ENCODE peak calls at places on chromosomes 4 and X, in five cellular contexts. P, B, W, M and S are unnamed samples.

GRCh38 chr4:110287130-110287529 is 88.7 kb upstream of the ELOVL6 start:
- DNase-seq in P (peak), B (no peak), W (peak), M (no peak), S (peak)

GRCh38 chrX:20461576-20461975 is 194.9 kb upstream of the RPS6KA3 start:
- DNase-seq in P (peak), B (no peak), W (peak), M (no peak), S (no peak)

GRCh38 chrX:47321386-47321785 is 49.0 kb upstream of the ZNF157 start:
- DNase-seq in P (peak), B (peak), W (peak), M (peak), S (no peak)

GRCh38 chrX:77691916-77692315 is 94.1 kb downstream of the ATRX start:
- DNase-seq in P (no peak), B (no peak), W (no peak), M (no peak), S (no peak)

GRCh38 chr4:128169245-128169644 is 108.1 kb downstream of the LARP1B start:
- DNase-seq in P (no peak), B (no peak), W (no peak), M (no peak), S (no peak)

GRCh38 chr4:146972036-146972435 is 26.4 kb upstream of the TTC29 start:
- DNase-seq in P (no peak), B (no peak), W (no peak), M (no peak), S (no peak)

GRCh38 chr4:185465707-185466106 is 5.8 kb downstream of the CCDC110 start:
- DNase-seq in P (no peak), B (no peak), W (no peak), M (no peak), S (no peak)

GRCh38 chr4:10063544-10064300 is 42.4 kb upstream of the SLC2A9 start:
- DNase-seq in P (peak), B (peak), W (peak), M (peak), S (peak)

GRCh38 chr4:8303081-8303480 is 33.5 kb downstream of the HTRA3 start:
- DNase-seq in P (no peak), B (peak), W (no peak), M (peak), S (no peak)

GRCh38 chr4:59644765-59645164 is 1555.4 kb upstream of the ADGRL3 start:
- DNase-seq in P (no peak), B (no peak), W (no peak), M (no peak), S (no peak)
- TF ChIP-seq CTCF in P (no peak), B (no peak), W (no peak), M (no peak), S (no peak)

DNA sequence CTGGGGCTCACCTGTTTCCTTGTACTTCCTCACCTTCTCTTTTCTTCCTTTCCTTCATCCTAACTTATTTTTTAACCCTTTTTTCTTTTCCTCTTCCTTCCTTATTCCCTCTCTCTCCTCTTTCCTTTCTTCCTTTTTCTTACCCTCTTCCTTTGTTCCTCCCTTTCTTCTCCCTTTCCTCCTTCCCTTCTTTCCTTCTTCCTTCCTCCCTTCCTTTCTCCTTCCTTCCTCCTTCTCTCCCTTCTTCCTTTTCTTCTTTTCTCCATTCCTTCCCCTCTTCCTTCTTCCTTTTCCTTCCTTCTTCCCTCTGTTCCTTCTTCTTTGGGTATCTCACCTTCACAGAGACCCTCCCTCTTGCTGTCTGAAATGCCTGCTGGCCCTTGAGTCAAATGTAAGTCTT is 22.1 kb upstream of the CBR4 start:
- DNase-seq in P (no peak), B (no peak), W (no peak), M (no peak), S (no peak)
- H3K27ac ChIP-seq in P (no peak), B (no peak), W (no peak), M (no peak), S (no peak)

DNA sequence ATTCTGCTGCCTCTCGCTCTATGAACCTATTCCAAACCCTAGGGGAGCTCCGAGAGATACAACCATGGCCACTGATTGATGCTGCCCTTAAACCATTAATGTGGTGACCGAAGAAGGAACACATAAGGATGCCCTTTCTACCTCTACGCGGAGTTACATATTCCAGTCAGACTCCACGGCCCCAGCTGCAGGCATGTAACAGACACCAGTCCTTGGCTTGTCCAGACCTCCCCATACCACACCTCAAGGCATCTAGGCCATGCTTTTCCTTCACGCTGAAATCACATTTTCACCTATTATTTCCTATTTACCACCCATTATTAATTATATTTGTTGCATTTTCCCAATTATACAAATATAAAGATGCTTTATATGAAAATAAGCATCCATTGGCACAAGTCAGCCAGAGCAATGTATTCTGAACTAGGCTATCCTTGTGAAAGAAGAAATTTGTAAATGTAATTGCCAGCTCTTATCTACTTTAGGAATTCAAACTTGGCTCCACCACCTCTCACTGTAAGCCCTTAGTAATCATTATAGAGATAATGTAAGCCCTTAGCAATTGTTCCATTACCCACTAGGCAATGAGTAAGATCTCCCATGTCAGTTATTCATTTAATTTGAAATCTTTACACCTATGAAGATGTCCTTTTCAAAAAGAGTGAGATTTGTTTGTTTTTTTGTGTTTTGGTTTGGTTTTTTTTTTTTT is 338.4 kb downstream of the NR3C2 start:
- DNase-seq in P (peak), B (no peak), W (peak), M (no peak), S (no peak)
- TF ChIP-seq CTCF in P (no peak), B (no peak), W (no peak), M (no peak), S (no peak)

GRCh38 chrX:154478728-154479622 is at the start of gene LAGE3:
- DNase-seq in P (peak), B (peak), W (peak), M (peak), S (peak)
- H3K27ac ChIP-seq in P (peak), B (peak), W (peak), M (peak), S (peak)

GRCh38 chrX:82945332-82945731 is 562.8 kb upstream of the POU3F4 start:
- DNase-seq in P (no peak), B (no peak), W (no peak), M (no peak), S (no peak)
- TF ChIP-seq CTCF in P (no peak), B (no peak), W (no peak), M (no peak), S (no peak)